ENCODE peak calls at places on chromosomes 16 and 17, in ten cellular contexts. One of them, this sample, is unnamed.

GRCh38 chr17:279776-280175 is 72.8 kb downstream of the RPH3AL start:
- DNase-seq in GM20000: no peak
- DNase-seq in PC-3: no peak
- DNase-seq in heart right ventricle: no peak
- DNase-seq in spleen: no peak
- DNase-seq in uterus: no peak
- DNase-seq in GM12865: no peak
- DNase-seq in AG10803: no peak
- DNase-seq in WTC11: no peak
- DNase-seq in prostate gland: no peak
- DNase-seq in this sample: no peak

GRCh38 chr17:38351412-38352222 is at the start of gene SOCS7:
- DNase-seq in GM20000: peak
- DNase-seq in PC-3: peak
- DNase-seq in heart right ventricle: peak
- DNase-seq in spleen: peak
- DNase-seq in uterus: peak
- DNase-seq in GM12865: peak
- DNase-seq in AG10803: peak
- DNase-seq in WTC11: peak
- DNase-seq in prostate gland: peak
- DNase-seq in this sample: peak

GRCh38 chr16:82605863-82606620 is 20.7 kb upstream of the CDH13 start:
- DNase-seq in GM20000: no peak
- DNase-seq in PC-3: no peak
- DNase-seq in heart right ventricle: no peak
- DNase-seq in spleen: no peak
- DNase-seq in uterus: no peak
- DNase-seq in GM12865: no peak
- DNase-seq in AG10803: no peak
- DNase-seq in WTC11: no peak
- DNase-seq in prostate gland: no peak
- DNase-seq in this sample: no peak

GRCh38 chr17:78563189-78564145 is 13.7 kb downstream of the DNAH17 start:
- DNase-seq in GM20000: no peak
- DNase-seq in PC-3: no peak
- DNase-seq in heart right ventricle: peak
- DNase-seq in spleen: no peak
- DNase-seq in uterus: no peak
- DNase-seq in GM12865: no peak
- DNase-seq in AG10803: no peak
- DNase-seq in WTC11: no peak
- DNase-seq in prostate gland: no peak
- DNase-seq in this sample: no peak

GRCh38 chr17:82879241-82879640 is 39.4 kb upstream of the ZNF750 start:
- DNase-seq in GM20000: no peak
- DNase-seq in PC-3: no peak
- DNase-seq in heart right ventricle: no peak
- DNase-seq in spleen: no peak
- DNase-seq in uterus: no peak
- DNase-seq in GM12865: no peak
- DNase-seq in AG10803: no peak
- DNase-seq in WTC11: no peak
- DNase-seq in prostate gland: no peak
- DNase-seq in this sample: no peak

GRCh38 chr17:336110-337021 is 16.2 kb downstream of the RPH3AL start:
- DNase-seq in GM20000: no peak
- DNase-seq in PC-3: no peak
- DNase-seq in heart right ventricle: peak
- DNase-seq in spleen: peak
- DNase-seq in uterus: peak
- DNase-seq in GM12865: no peak
- DNase-seq in AG10803: no peak
- DNase-seq in WTC11: no peak
- DNase-seq in prostate gland: no peak
- DNase-seq in this sample: no peak

GRCh38 chr17:44389723-44390202 is 314 bp upstream of the ITGA2B start:
- DNase-seq in GM20000: no peak
- DNase-seq in PC-3: no peak
- DNase-seq in heart right ventricle: no peak
- DNase-seq in spleen: no peak
- DNase-seq in uterus: no peak
- DNase-seq in GM12865: no peak
- DNase-seq in AG10803: no peak
- DNase-seq in WTC11: no peak
- DNase-seq in prostate gland: no peak
- DNase-seq in this sample: no peak

GRCh38 chr17:19335951-19336631 is 26.4 kb downstream of the B9D1 start:
- DNase-seq in GM20000: no peak
- DNase-seq in PC-3: no peak
- DNase-seq in heart right ventricle: no peak
- DNase-seq in spleen: peak
- DNase-seq in uterus: no peak
- DNase-seq in GM12865: no peak
- DNase-seq in AG10803: no peak
- DNase-seq in WTC11: peak
- DNase-seq in prostate gland: no peak
- DNase-seq in this sample: no peak

GRCh38 chr16:15682105-15682570 is 32.1 kb downstream of the NDE1 start:
- DNase-seq in GM20000: no peak
- DNase-seq in PC-3: peak
- DNase-seq in heart right ventricle: no peak
- DNase-seq in spleen: no peak
- DNase-seq in uterus: no peak
- DNase-seq in GM12865: peak
- DNase-seq in AG10803: peak
- DNase-seq in WTC11: peak
- DNase-seq in prostate gland: no peak
- DNase-seq in this sample: no peak

GRCh38 chr16:48082516-48082915 is 73.3 kb downstream of the ABCC12 start:
- DNase-seq in GM20000: no peak
- DNase-seq in PC-3: no peak
- DNase-seq in heart right ventricle: peak
- DNase-seq in spleen: no peak
- DNase-seq in uterus: no peak
- DNase-seq in GM12865: no peak
- DNase-seq in AG10803: peak
- DNase-seq in WTC11: no peak
- DNase-seq in prostate gland: no peak
- DNase-seq in this sample: no peak

GRCh38 chr16:60636117-60636516 is 1400.1 kb downstream of the CDH8 start:
- DNase-seq in GM20000: no peak
- DNase-seq in PC-3: peak
- DNase-seq in heart right ventricle: no peak
- DNase-seq in spleen: no peak
- DNase-seq in uterus: no peak
- DNase-seq in GM12865: no peak
- DNase-seq in AG10803: no peak
- DNase-seq in WTC11: no peak
- DNase-seq in prostate gland: no peak
- DNase-seq in this sample: no peak

GRCh38 chr16:30896203-30896889 is at the start of gene CTF1:
- DNase-seq in GM20000: peak
- DNase-seq in PC-3: peak
- DNase-seq in heart right ventricle: peak
- DNase-seq in spleen: peak
- DNase-seq in uterus: peak
- DNase-seq in GM12865: no peak
- DNase-seq in AG10803: peak
- DNase-seq in WTC11: peak
- DNase-seq in prostate gland: peak
- DNase-seq in this sample: peak

GRCh38 chr16:50593410-50594139 is 45.4 kb downstream of the NKD1 start:
- DNase-seq in GM20000: no peak
- DNase-seq in PC-3: no peak
- DNase-seq in heart right ventricle: no peak
- DNase-seq in spleen: peak
- DNase-seq in uterus: no peak
- DNase-seq in GM12865: no peak
- DNase-seq in AG10803: no peak
- DNase-seq in WTC11: peak
- DNase-seq in prostate gland: no peak
- DNase-seq in this sample: no peak

GRCh38 chr16:13270602-13271001 is 369.2 kb downstream of the SHISA9 start:
- DNase-seq in GM20000: no peak
- DNase-seq in PC-3: no peak
- DNase-seq in heart right ventricle: no peak
- DNase-seq in spleen: no peak
- DNase-seq in uterus: no peak
- DNase-seq in GM12865: no peak
- DNase-seq in AG10803: no peak
- DNase-seq in WTC11: no peak
- DNase-seq in prostate gland: no peak
- DNase-seq in this sample: no peak

GRCh38 chr17:81090361-81091133 is 55.6 kb downstream of the BAIAP2 start:
- DNase-seq in GM20000: no peak
- DNase-seq in PC-3: peak
- DNase-seq in heart right ventricle: no peak
- DNase-seq in spleen: peak
- DNase-seq in uterus: no peak
- DNase-seq in GM12865: peak
- DNase-seq in AG10803: peak
- DNase-seq in WTC11: peak
- DNase-seq in prostate gland: no peak
- DNase-seq in this sample: no peak

DNA sequence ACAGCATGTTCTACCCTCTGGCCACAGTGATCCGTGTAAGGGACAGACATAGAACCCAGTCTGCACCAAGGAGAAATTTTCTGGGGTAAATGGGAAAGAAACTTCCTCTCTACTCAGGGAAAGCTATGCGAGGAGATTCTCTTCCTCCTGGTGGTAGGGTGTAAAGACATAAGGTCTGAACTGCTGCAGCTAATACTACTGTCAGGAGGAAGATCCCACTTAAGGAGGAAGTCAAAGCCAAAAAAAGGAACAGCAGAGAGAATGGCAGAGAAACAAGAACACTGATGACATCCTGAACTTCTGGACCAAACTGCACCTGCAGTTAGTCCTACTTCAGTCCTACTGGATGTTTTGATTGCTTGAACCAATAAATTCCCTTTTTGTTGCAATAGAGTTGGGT is 7.1 kb upstream of the TM4SF5 start:
- DNase-seq in GM20000: no peak
- DNase-seq in PC-3: no peak
- DNase-seq in heart right ventricle: no peak
- DNase-seq in spleen: no peak
- DNase-seq in uterus: no peak
- DNase-seq in GM12865: no peak
- DNase-seq in AG10803: no peak
- DNase-seq in WTC11: no peak
- DNase-seq in prostate gland: no peak
- DNase-seq in this sample: no peak
- TF ChIP-seq CTCF in GM20000: no peak
- TF ChIP-seq CTCF in PC-3: no peak
- TF ChIP-seq CTCF in heart right ventricle: no peak
- TF ChIP-seq CTCF in spleen: no peak
- TF ChIP-seq CTCF in uterus: no peak
- TF ChIP-seq CTCF in GM12865: no peak
- TF ChIP-seq CTCF in AG10803: no peak
- TF ChIP-seq CTCF in WTC11: no peak
- TF ChIP-seq CTCF in prostate gland: no peak
- TF ChIP-seq CTCF in this sample: no peak

GRCh38 chr17:16584273-16584995 is 15.4 kb upstream of the ZNF287 start:
- DNase-seq in GM20000: peak
- DNase-seq in PC-3: peak
- DNase-seq in heart right ventricle: peak
- DNase-seq in spleen: peak
- DNase-seq in uterus: peak
- DNase-seq in GM12865: peak
- DNase-seq in AG10803: peak
- DNase-seq in WTC11: peak
- DNase-seq in prostate gland: peak
- DNase-seq in this sample: peak
- TF ChIP-seq CTCF in GM20000: peak
- TF ChIP-seq CTCF in PC-3: peak
- TF ChIP-seq CTCF in heart right ventricle: peak
- TF ChIP-seq CTCF in spleen: peak
- TF ChIP-seq CTCF in uterus: peak
- TF ChIP-seq CTCF in GM12865: peak
- TF ChIP-seq CTCF in AG10803: peak
- TF ChIP-seq CTCF in WTC11: peak
- TF ChIP-seq CTCF in prostate gland: peak
- TF ChIP-seq CTCF in this sample: peak

DNA sequence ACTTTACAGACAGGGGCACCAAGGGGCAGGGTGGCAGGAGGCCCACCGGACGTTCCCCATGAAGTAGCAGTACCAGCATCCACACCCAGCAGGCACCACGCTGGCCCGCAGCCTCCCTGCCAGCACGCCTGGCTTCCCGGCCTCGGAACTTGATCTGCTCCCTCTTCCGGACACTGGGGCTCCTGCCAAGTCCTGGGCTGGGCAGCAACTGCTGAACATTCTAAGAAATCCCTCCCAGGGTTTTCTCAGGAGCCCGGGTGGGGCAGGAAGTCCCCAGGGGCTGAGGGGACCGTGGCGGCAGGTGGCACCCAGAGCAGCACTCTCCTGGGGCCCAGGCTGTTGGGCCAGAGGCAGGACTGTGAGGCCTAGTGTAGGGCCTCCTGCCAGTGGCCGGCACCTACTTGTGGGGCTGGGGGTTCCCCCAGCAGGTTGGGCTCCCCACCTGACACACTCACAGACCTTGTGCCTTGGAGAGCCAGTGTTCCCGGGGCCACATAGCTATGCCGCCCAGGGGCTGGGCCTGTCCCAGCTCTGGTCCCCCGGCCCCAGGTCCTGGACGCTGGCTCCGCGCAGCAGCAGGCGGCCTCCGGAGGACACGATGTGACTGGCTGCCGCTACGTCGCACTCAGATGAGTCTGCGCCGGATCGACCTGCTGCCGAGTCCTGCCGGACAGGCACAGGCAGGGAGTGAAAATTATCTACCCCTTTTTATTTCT is 86.2 kb upstream of the CBX4 start:
- DNase-seq in GM20000: no peak
- DNase-seq in PC-3: peak
- DNase-seq in heart right ventricle: peak
- DNase-seq in spleen: peak
- DNase-seq in uterus: no peak
- DNase-seq in GM12865: no peak
- DNase-seq in AG10803: peak
- DNase-seq in WTC11: no peak
- DNase-seq in prostate gland: peak
- DNase-seq in this sample: no peak
- TF ChIP-seq CTCF in GM20000: no peak
- TF ChIP-seq CTCF in PC-3: peak
- TF ChIP-seq CTCF in heart right ventricle: peak
- TF ChIP-seq CTCF in spleen: no peak
- TF ChIP-seq CTCF in uterus: no peak
- TF ChIP-seq CTCF in GM12865: no peak
- TF ChIP-seq CTCF in AG10803: peak
- TF ChIP-seq CTCF in WTC11: no peak
- TF ChIP-seq CTCF in prostate gland: peak
- TF ChIP-seq CTCF in this sample: no peak

DNA sequence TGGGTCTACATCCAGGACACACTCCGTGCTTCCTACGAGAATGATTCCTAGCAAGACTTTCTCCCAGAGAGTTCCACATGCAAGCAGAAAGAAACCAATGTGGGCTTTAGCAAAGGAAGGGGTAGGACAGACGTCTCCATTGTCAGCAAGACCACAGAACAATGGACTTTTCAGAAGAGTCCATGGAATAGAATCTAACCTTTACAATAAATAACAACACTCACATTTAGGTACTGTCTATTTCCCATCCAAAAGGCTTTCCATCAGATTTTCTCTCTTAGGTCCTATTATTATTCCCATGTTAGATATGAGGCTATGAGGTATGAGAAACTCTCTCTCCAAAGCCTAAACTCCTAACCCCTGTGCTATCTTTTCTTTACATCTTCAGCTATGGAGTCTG is 360.9 kb downstream of the GRIN2A start:
- DNase-seq in GM20000: no peak
- DNase-seq in PC-3: no peak
- DNase-seq in heart right ventricle: no peak
- DNase-seq in spleen: no peak
- DNase-seq in uterus: no peak
- DNase-seq in GM12865: no peak
- DNase-seq in AG10803: no peak
- DNase-seq in WTC11: no peak
- DNase-seq in prostate gland: no peak
- DNase-seq in this sample: no peak
- TF ChIP-seq CTCF in GM20000: no peak
- TF ChIP-seq CTCF in PC-3: no peak
- TF ChIP-seq CTCF in heart right ventricle: no peak
- TF ChIP-seq CTCF in spleen: no peak
- TF ChIP-seq CTCF in uterus: no peak
- TF ChIP-seq CTCF in GM12865: no peak
- TF ChIP-seq CTCF in AG10803: no peak
- TF ChIP-seq CTCF in WTC11: no peak
- TF ChIP-seq CTCF in prostate gland: no peak
- TF ChIP-seq CTCF in this sample: no peak